ENCODE peak calls at places on chromosomes 3 and 15, in four cellular contexts. I is activated naive CD8-positive, alpha-beta T cell treated with anti-CD3 and anti-CD28 coated beads for 36 hours; U is CD8-positive, alpha-beta memory T cell; V is nephron progenitor cell. O is an unnamed sample.
A peak's percentile ranks its signal among the peaks of the same experiment; 100 is the strongest.

GRCh38 chr15:66587020-66587419 is 21.2 kb upstream of the LCTL start:
- DNase-seq in V (no peak), I (no peak), U (no peak), O (no peak)

GRCh38 chr3:129838086-129838485 is 55.4 kb downstream of the TMCC1 start:
- DNase-seq in U (no peak), V (no peak), I (no peak), O (no peak)

GRCh38 chr15:22831473-22831872 is 7.0 kb upstream of the NIPA2 start:
- DNase-seq in I (no peak), U (no peak), V (no peak), O (no peak)

GRCh38 chr3:65974505-65974904 is 64.2 kb downstream of the MAGI1 start:
- DNase-seq in V (no peak), U (no peak), I (no peak), O (no peak)

GRCh38 chr15:71199384-71200351 is 84.4 kb downstream of the THSD4 start:
- DNase-seq in V (no peak), I (no peak), U (no peak), O (peak; percentile 9)

GRCh38 chr15:78291698-78292097 is 7.7 kb downstream of the SKIC8 start:
- DNase-seq in U (no peak), I (no peak), V (no peak), O (no peak)

GRCh38 chr3:134697830-134698699 is 47.2 kb upstream of the KY start:
- DNase-seq in I (no peak), V (no peak), U (no peak), O (no peak)

GRCh38 chr3:49461443-49462171 is 8.5 kb upstream of the DAG1 start:
- DNase-seq in U (no peak), V (peak; percentile 34), I (no peak), O (no peak)

GRCh38 chr3:131033480-131034080 is 6.9 kb downstream of the NEK11 start:
- DNase-seq in U (no peak), V (peak; percentile 21), I (no peak), O (peak; percentile 50)

GRCh38 chr15:50067254-50067653 is 51.8 kb downstream of the ATP8B4 start:
- DNase-seq in U (no peak), I (no peak), V (no peak), O (no peak)

GRCh38 chr3:157906627-157907026 is 199.6 kb downstream of the SHOX2 start:
- DNase-seq in I (no peak), V (no peak), U (no peak), O (no peak)

GRCh38 chr3:60333710-60334109 is 917.5 kb downstream of the FHIT start:
- DNase-seq in V (no peak), I (no peak), U (no peak), O (no peak)

GRCh38 chr3:133426721-133427120 is 26.9 kb downstream of the BFSP2 start:
- DNase-seq in U (no peak), I (no peak), V (no peak), O (no peak)

GRCh38 chr3:38581774-38582173 is 67.7 kb downstream of the SCN5A start:
- DNase-seq in U (no peak), V (no peak), I (no peak), O (no peak)

GRCh38 chr15:57138260-57138895 is 219.9 kb downstream of the TCF12 start:
- DNase-seq in I (no peak), U (no peak), V (peak; percentile 28), O (peak; percentile 71)

GRCh38 chr15:35351059-35351458 is 194.9 kb downstream of the DPH6 start:
- DNase-seq in I (no peak), U (no peak), V (no peak), O (no peak)

GRCh38 chr3:12831582-12831866 is 9.8 kb downstream of the RPL32 start:
- DNase-seq in U (no peak), V (no peak), I (no peak), O (no peak)

GRCh38 chr3:146594843-146595482 is 10.2 kb downstream of the PLSCR5 start:
- DNase-seq in I (no peak), V (no peak), U (no peak), O (no peak)

GRCh38 chr15:31345606-31346366 is 19.2 kb downstream of the KLF13 start:
- DNase-seq in I (peak; percentile 45), V (no peak), U (no peak), O (no peak)

GRCh38 chr3:127961963-127962362 is 46.9 kb downstream of the KBTBD12 start:
- DNase-seq in U (no peak), I (no peak), V (no peak), O (no peak)

GRCh38 chr15:43067717-43068461 is 37.9 kb downstream of the UBR1 start:
- DNase-seq in V (no peak), I (no peak), U (no peak), O (no peak)

GRCh38 chr3:137764563-137765309 is 621 bp downstream of the SOX14 start:
- DNase-seq in V (no peak), I (no peak), U (no peak), O (no peak)

GRCh38 chr3:50825841-50826240 is 151.1 kb downstream of the DOCK3 start:
- DNase-seq in U (no peak), I (no peak), V (no peak), O (no peak)

GRCh38 chr3:195209836-195210551 is 61.0 kb downstream of the XXYLT1 start:
- DNase-seq in I (no peak), V (peak; percentile 22), U (no peak), O (peak; percentile 38)

GRCh38 chr15:58889363-58889762 is 44.1 kb downstream of the SLTM start:
- DNase-seq in I (no peak), U (no peak), V (no peak), O (no peak)

GRCh38 chr15:67190326-67190725 is 64.1 kb downstream of the AAGAB start:
- DNase-seq in V (no peak), I (no peak), U (no peak), O (no peak)

GRCh38 chr3:78791745-78792144 is 976.1 kb downstream of the ROBO1 start:
- DNase-seq in U (no peak), I (no peak), V (no peak), O (no peak)

GRCh38 chr3:11498646-11499045 is 145.1 kb downstream of the VGLL4 start:
- DNase-seq in V (no peak), I (no peak), U (no peak), O (no peak)

GRCh38 chr3:124094496-124094895 is 102.6 kb upstream of the ROPN1 start:
- DNase-seq in I (no peak), U (no peak), V (peak; percentile 8), O (no peak)

GRCh38 chr3:190696777-190697501 is 165.6 kb downstream of the GMNC start:
- DNase-seq in I (no peak), U (no peak), V (no peak), O (peak; percentile 9)

GRCh38 chr15:61518191-61518950 is 289.3 kb upstream of the RORA start:
- DNase-seq in I (no peak), V (no peak), U (no peak), O (no peak)

GRCh38 chr3:45191924-45192417 is 34.1 kb downstream of the TMEM158 start:
- DNase-seq in V (no peak), U (no peak), I (no peak), O (no peak)

GRCh38 chr3:186117521-186118111 is 8.7 kb upstream of the ETV5 start:
- DNase-seq in U (no peak), I (no peak), V (no peak), O (no peak)

GRCh38 chr3:136906725-136907124 is 44.7 kb downstream of the NCK1 start:
- DNase-seq in I (no peak), U (no peak), V (no peak), O (no peak)

GRCh38 chr3:171622126-171622525 is 161.9 kb upstream of the TNIK start:
- DNase-seq in U (no peak), V (no peak), I (no peak), O (no peak)

GRCh38 chr15:27273506-27273905 is 302.5 kb downstream of the GABRG3 start:
- DNase-seq in U (no peak), V (no peak), I (no peak), O (no peak)

O was measured in SK-N-DZ.